ENCODE peak calls at places on chromosomes 13 and 19, in five cellular contexts. O is mammary epithelial cell; U is CD4-positive, alpha-beta T cell; D is heart left ventricle; T is lower lobe of right lung. S is an unnamed sample.
A peak's percentile ranks its signal among the peaks of the same experiment; 100 is the strongest.

GRCh38 chr13:24630851-24631341 is 49.3 kb upstream of the ATP12A start:
- DNase-seq in O (peak; percentile 89), U (no peak), D (no peak), T (no peak), S (no peak)

GRCh38 chr19:54439174-54439851 is 9.7 kb upstream of the LENG8 start:
- DNase-seq in O (peak; percentile 46), U (no peak), D (peak; percentile 57), T (no peak), S (no peak)

GRCh38 chr13:102839462-102839861 is 6.4 kb upstream of the ERCC5 start:
- DNase-seq in O (no peak), U (no peak), D (no peak), T (no peak), S (no peak)

GRCh38 chr13:30821421-30821820 is 84.7 kb upstream of the MEDAG start:
- DNase-seq in O (peak; percentile 40), U (no peak), D (no peak), T (no peak), S (no peak)

GRCh38 chr19:42332059-42332458 is 6.6 kb downstream of the MEGF8 start:
- DNase-seq in O (no peak), U (no peak), D (no peak), T (no peak), S (no peak)

GRCh38 chr19:4474504-4475136 is 2.5 kb downstream of the HDGFL2 start:
- DNase-seq in O (peak; percentile 54), U (no peak), D (no peak), T (no peak), S (no peak)

GRCh38 chr13:78325585-78325984 is 277.8 kb downstream of the POU4F1 start:
- DNase-seq in O (no peak), U (no peak), D (no peak), T (no peak), S (no peak)

GRCh38 chr19:57103573-57104277 is 16.1 kb upstream of the USP29 start:
- DNase-seq in O (peak; percentile 46), U (peak; percentile 48), D (no peak), T (no peak), S (peak; percentile 58)

GRCh38 chr19:29965529-29965928 is 23.5 kb downstream of the URI1 start:
- DNase-seq in O (no peak), U (no peak), D (no peak), T (no peak), S (no peak)

GRCh38 chr19:10518444-10519361 is 1.5 kb upstream of the S1PR5 start:
- DNase-seq in O (no peak), U (no peak), D (no peak), T (no peak), S (no peak)

GRCh38 chr13:105937451-105937850 is 598.0 kb downstream of the EFNB2 start:
- DNase-seq in O (no peak), U (no peak), D (no peak), T (no peak), S (no peak)

DNA sequence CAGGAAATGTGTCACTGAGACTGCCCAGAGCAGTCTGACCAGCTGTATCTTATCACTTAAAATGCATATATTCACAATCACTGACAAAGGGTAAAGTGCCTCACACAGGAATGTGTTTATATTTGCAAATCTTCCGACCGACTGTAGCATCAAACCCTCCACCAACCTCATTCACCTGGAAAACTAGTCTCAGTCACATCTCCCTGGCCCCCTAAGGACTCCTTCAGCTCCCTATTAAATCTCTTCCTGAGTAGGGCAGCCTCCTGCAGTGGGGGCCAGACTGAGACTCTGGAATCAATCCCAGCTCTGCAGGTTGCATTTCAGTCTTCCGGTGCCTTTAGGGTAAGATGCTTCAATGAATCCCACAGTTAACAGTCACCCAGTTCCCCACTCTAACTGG is 738.2 kb upstream of the SLITRK5 start:
- DNase-seq in O (no peak), U (no peak), D (no peak), T (no peak), S (no peak)
- H3K27ac ChIP-seq in O (no peak overlapping the region), U (no peak overlapping the region), D (no peak overlapping the region), T (no peak overlapping the region), S (no peak overlapping the region)

GRCh38 chr19:18273566-18274302 is 518 bp downstream of the IQCN start:
- DNase-seq in O (no peak), U (no peak), D (no peak), T (no peak), S (no peak)

GRCh38 chr19:18271433-18271841 is 2.8 kb downstream of the IQCN start:
- DNase-seq in O (no peak), U (no peak), D (no peak), T (no peak), S (peak; percentile 60)

GRCh38 chr19:18274776-18275356 is 614 bp upstream of the IQCN start:
- DNase-seq in O (peak; percentile 86), U (no peak), D (peak; percentile 92), T (peak; percentile 79), S (no peak)

GRCh38 chr19:18270304-18270703 is 3.9 kb downstream of the IQCN start:
- DNase-seq in O (no peak), U (no peak), D (no peak), T (no peak), S (no peak)

GRCh38 chr19:18274303-18274775 is at the start of gene IQCN:
- DNase-seq in O (no peak), U (peak; percentile 15), D (no peak), T (no peak), S (no peak)
- H3K27ac ChIP-seq in O (peak within 1 kb of the TSS; percentile 27), U (no peak within 1 kb of the TSS), D (peak within 1 kb of the TSS; percentile 68), T (peak within 1 kb of the TSS; percentile 36), S (no peak within 1 kb of the TSS)

DNA sequence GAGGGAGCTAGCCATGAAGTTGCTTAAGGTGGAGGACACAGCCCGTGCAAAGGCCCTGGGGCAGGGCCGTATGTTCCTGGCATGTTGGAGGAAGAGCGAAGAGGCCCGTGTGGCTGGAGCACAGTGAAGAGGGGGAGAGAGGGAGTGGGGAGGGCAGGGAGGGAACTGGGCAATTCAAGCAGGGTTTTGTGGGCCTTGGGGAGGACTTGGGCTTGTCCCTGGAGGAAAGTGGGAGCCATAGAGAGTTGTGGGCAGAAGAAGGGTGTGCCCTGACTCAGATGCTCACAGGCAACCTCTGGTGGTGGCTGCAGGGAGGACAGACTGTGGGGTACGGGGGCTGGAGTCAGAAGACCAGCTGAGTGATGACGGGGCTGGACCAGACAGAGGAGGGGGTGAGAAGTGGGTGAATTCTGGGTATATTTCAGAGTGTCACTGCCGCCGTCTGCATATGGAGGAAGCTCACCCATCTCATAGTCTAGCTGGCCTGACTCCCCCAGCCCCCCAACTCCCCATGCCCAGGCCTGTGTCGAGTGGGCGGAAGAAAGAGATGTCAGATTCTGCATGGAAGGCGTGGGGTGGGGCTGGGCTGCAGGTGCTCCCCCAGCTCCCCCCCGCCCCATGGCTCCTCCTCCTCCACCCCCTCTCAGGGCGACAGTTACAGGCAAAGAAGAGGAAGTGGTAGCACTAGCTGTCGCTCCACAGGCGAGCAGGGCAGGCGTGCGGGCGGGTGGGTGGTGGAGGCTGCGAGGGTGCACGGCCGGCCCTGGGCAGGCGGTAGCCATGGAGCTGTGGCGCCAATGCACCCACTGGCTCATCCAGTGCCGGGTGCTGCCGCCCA is at the start of gene VAV1:
- DNase-seq in O (no peak), U (peak; percentile 86), D (peak; percentile 85), T (peak; percentile 85), S (peak; percentile 80)
- H3K27ac ChIP-seq in O (no peak within 1 kb of the TSS), U (peak within 1 kb of the TSS; percentile 93), D (peak within 1 kb of the TSS; percentile 15), T (peak within 1 kb of the TSS; percentile 72), S (peak within 1 kb of the TSS; percentile 81)

GRCh38 chr13:23349127-23349897 is 84.2 kb downstream of the SACS start:
- DNase-seq in O (no peak), U (no peak), D (no peak), T (no peak), S (no peak)
- H3K27ac ChIP-seq in O (no peak overlapping the region), U (no peak overlapping the region), D (no peak overlapping the region), T (no peak overlapping the region), S (no peak overlapping the region)

GRCh38 chr19:37953125-37953524 is 46.1 kb downstream of the SIPA1L3 start:
- DNase-seq in O (no peak), U (no peak), D (no peak), T (no peak), S (no peak)
- H3K27ac ChIP-seq in O (no peak overlapping the region), U (no peak overlapping the region), D (no peak overlapping the region), T (no peak overlapping the region), S (no peak overlapping the region)

GRCh38 chr13:110627761-110628476 is 12.6 kb downstream of the NAXD start:
- DNase-seq in O (no peak), U (no peak), D (no peak), T (no peak), S (no peak)

GRCh38 chr13:110625771-110626321 is 10.5 kb downstream of the NAXD start:
- DNase-seq in O (no peak), U (no peak), D (no peak), T (no peak), S (no peak)

GRCh38 chr13:110627351-110627750 is 12.0 kb downstream of the NAXD start:
- DNase-seq in O (peak; percentile 57), U (no peak), D (no peak), T (no peak), S (no peak)

GRCh38 chr13:110626510-110626909 is 11.2 kb downstream of the NAXD start:
- DNase-seq in O (no peak), U (no peak), D (no peak), T (no peak), S (no peak)

GRCh38 chr13:110624766-110625756 is 9.7 kb downstream of the NAXD start:
- DNase-seq in O (no peak), U (no peak), D (no peak), T (peak; percentile 31), S (no peak)
- H3K27ac ChIP-seq in O (no peak overlapping the region), U (no peak overlapping the region), D (no peak overlapping the region), T (no peak overlapping the region), S (no peak overlapping the region)

DNA sequence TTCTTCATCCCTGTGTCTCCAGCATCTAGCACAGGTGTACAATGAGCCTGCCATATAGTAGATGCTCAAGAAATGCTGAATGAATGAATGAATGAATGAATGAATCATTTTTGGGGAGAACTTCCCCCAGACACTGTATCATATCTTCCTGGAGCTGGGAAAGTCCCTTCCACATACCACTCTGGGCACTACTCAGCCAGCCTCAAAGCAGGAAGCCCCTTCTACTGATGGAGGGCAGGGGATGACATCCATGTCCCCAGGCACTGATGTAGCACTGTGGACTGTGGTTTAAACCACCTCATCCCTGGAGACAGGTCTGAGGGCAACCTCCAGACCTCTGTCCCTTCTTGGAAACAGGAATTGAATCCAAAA is 4.8 kb downstream of the GNA15 start:
- DNase-seq in O (no peak), U (no peak), D (no peak), T (no peak), S (no peak)
- H3K27ac ChIP-seq in O (peak overlapping the region; percentile 85), U (no peak overlapping the region), D (no peak overlapping the region), T (peak overlapping the region; percentile 81), S (peak overlapping the region; percentile 41)

GRCh38 chr13:99415851-99416331 is 85.4 kb upstream of the TM9SF2 start:
- DNase-seq in O (no peak), U (peak; percentile 62), D (no peak), T (no peak), S (no peak)

GRCh38 chr13:99417821-99418662 is 83.2 kb upstream of the TM9SF2 start:
- DNase-seq in O (no peak), U (no peak), D (no peak), T (no peak), S (no peak)

GRCh38 chr13:99416411-99417121 is 84.7 kb upstream of the TM9SF2 start:
- DNase-seq in O (no peak), U (peak; percentile 48), D (no peak), T (no peak), S (no peak)

GRCh38 chr13:99418663-99419140 is 82.6 kb upstream of the TM9SF2 start:
- DNase-seq in O (no peak), U (no peak), D (no peak), T (no peak), S (no peak)

GRCh38 chr13:99417151-99417820 is 84.0 kb upstream of the TM9SF2 start:
- DNase-seq in O (no peak), U (peak; percentile 42), D (no peak), T (no peak), S (no peak)
- H3K27ac ChIP-seq in O (no peak overlapping the region), U (peak overlapping the region; percentile 76), D (no peak overlapping the region), T (no peak overlapping the region), S (no peak overlapping the region)

S was measured in CD4-positive, alpha-beta memory T cell.